ENCODE peak calls at places on chromosomes 7 and 10, in eight cellular contexts. One of them, this sample, is unnamed.

GRCh38 chr10:11245510-11245909 is 227.8 kb downstream of the CELF2 start:
- ATAC-seq in stimulated activated effector memory CD8-positive, alpha-beta T cell treated with anti-CD3 and anti-CD28 coated beads, Interleukin-12 subunit alpha, Interleukin-12 subunit beta, amount 100 ng/mL, for 72 hours: peak
- ATAC-seq in pancreas: no peak
- ATAC-seq in body of pancreas: no peak
- ATAC-seq in Panc1: no peak
- ATAC-seq in Right ventricle myocardium inferior: no peak
- ATAC-seq in natural killer cell: peak
- ATAC-seq in left cardiac atrium: no peak
- ATAC-seq in this sample: peak

GRCh38 chr7:118185163-118185860 is 1.3 kb downstream of the LSM8 start:
- ATAC-seq in stimulated activated effector memory CD8-positive, alpha-beta T cell treated with anti-CD3 and anti-CD28 coated beads, Interleukin-12 subunit alpha, Interleukin-12 subunit beta, amount 100 ng/mL, for 72 hours: no peak
- ATAC-seq in pancreas: no peak
- ATAC-seq in body of pancreas: no peak
- ATAC-seq in Panc1: no peak
- ATAC-seq in Right ventricle myocardium inferior: no peak
- ATAC-seq in natural killer cell: no peak
- ATAC-seq in left cardiac atrium: no peak
- ATAC-seq in this sample: no peak

GRCh38 chr7:8206950-8207349 is 55.0 kb downstream of the ICA1 start:
- ATAC-seq in stimulated activated effector memory CD8-positive, alpha-beta T cell treated with anti-CD3 and anti-CD28 coated beads, Interleukin-12 subunit alpha, Interleukin-12 subunit beta, amount 100 ng/mL, for 72 hours: no peak
- ATAC-seq in pancreas: no peak
- ATAC-seq in body of pancreas: no peak
- ATAC-seq in Panc1: no peak
- ATAC-seq in Right ventricle myocardium inferior: no peak
- ATAC-seq in natural killer cell: no peak
- ATAC-seq in left cardiac atrium: no peak
- ATAC-seq in this sample: no peak

GRCh38 chr10:77505431-77506334 is 131.9 kb downstream of the KCNMA1 start:
- ATAC-seq in stimulated activated effector memory CD8-positive, alpha-beta T cell treated with anti-CD3 and anti-CD28 coated beads, Interleukin-12 subunit alpha, Interleukin-12 subunit beta, amount 100 ng/mL, for 72 hours: peak
- ATAC-seq in pancreas: no peak
- ATAC-seq in body of pancreas: no peak
- ATAC-seq in Panc1: peak
- ATAC-seq in Right ventricle myocardium inferior: no peak
- ATAC-seq in natural killer cell: no peak
- ATAC-seq in left cardiac atrium: no peak
- ATAC-seq in this sample: no peak

GRCh38 chr7:76121044-76121443 is 73.1 kb downstream of the MDH2 start:
- ATAC-seq in stimulated activated effector memory CD8-positive, alpha-beta T cell treated with anti-CD3 and anti-CD28 coated beads, Interleukin-12 subunit alpha, Interleukin-12 subunit beta, amount 100 ng/mL, for 72 hours: no peak
- ATAC-seq in pancreas: no peak
- ATAC-seq in body of pancreas: no peak
- ATAC-seq in Panc1: no peak
- ATAC-seq in Right ventricle myocardium inferior: no peak
- ATAC-seq in natural killer cell: no peak
- ATAC-seq in left cardiac atrium: no peak
- ATAC-seq in this sample: no peak

GRCh38 chr10:31774928-31775668 is 153.5 kb downstream of the ARHGAP12 start:
- ATAC-seq in stimulated activated effector memory CD8-positive, alpha-beta T cell treated with anti-CD3 and anti-CD28 coated beads, Interleukin-12 subunit alpha, Interleukin-12 subunit beta, amount 100 ng/mL, for 72 hours: no peak
- ATAC-seq in pancreas: no peak
- ATAC-seq in body of pancreas: no peak
- ATAC-seq in Panc1: no peak
- ATAC-seq in Right ventricle myocardium inferior: no peak
- ATAC-seq in natural killer cell: no peak
- ATAC-seq in left cardiac atrium: no peak
- ATAC-seq in this sample: no peak

GRCh38 chr10:125848857-125849256 is 25.5 kb downstream of the BCCIP start:
- ATAC-seq in stimulated activated effector memory CD8-positive, alpha-beta T cell treated with anti-CD3 and anti-CD28 coated beads, Interleukin-12 subunit alpha, Interleukin-12 subunit beta, amount 100 ng/mL, for 72 hours: no peak
- ATAC-seq in pancreas: no peak
- ATAC-seq in body of pancreas: no peak
- ATAC-seq in Panc1: no peak
- ATAC-seq in Right ventricle myocardium inferior: no peak
- ATAC-seq in natural killer cell: no peak
- ATAC-seq in left cardiac atrium: no peak
- ATAC-seq in this sample: no peak

GRCh38 chr10:133325761-133326463 is 10.8 kb downstream of the CALY start:
- ATAC-seq in stimulated activated effector memory CD8-positive, alpha-beta T cell treated with anti-CD3 and anti-CD28 coated beads, Interleukin-12 subunit alpha, Interleukin-12 subunit beta, amount 100 ng/mL, for 72 hours: no peak
- ATAC-seq in pancreas: peak
- ATAC-seq in body of pancreas: no peak
- ATAC-seq in Panc1: peak
- ATAC-seq in Right ventricle myocardium inferior: no peak
- ATAC-seq in natural killer cell: peak
- ATAC-seq in left cardiac atrium: no peak
- ATAC-seq in this sample: peak

GRCh38 chr7:51295435-51296269 is 21.0 kb downstream of the COBL start:
- ATAC-seq in stimulated activated effector memory CD8-positive, alpha-beta T cell treated with anti-CD3 and anti-CD28 coated beads, Interleukin-12 subunit alpha, Interleukin-12 subunit beta, amount 100 ng/mL, for 72 hours: no peak
- ATAC-seq in pancreas: no peak
- ATAC-seq in body of pancreas: no peak
- ATAC-seq in Panc1: no peak
- ATAC-seq in Right ventricle myocardium inferior: peak
- ATAC-seq in natural killer cell: no peak
- ATAC-seq in left cardiac atrium: peak
- ATAC-seq in this sample: no peak

GRCh38 chr10:5040781-5041470 is 37.3 kb upstream of the AKR1C2 start:
- ATAC-seq in stimulated activated effector memory CD8-positive, alpha-beta T cell treated with anti-CD3 and anti-CD28 coated beads, Interleukin-12 subunit alpha, Interleukin-12 subunit beta, amount 100 ng/mL, for 72 hours: no peak
- ATAC-seq in pancreas: no peak
- ATAC-seq in body of pancreas: no peak
- ATAC-seq in Panc1: no peak
- ATAC-seq in Right ventricle myocardium inferior: no peak
- ATAC-seq in natural killer cell: no peak
- ATAC-seq in left cardiac atrium: no peak
- ATAC-seq in this sample: no peak

GRCh38 chr7:50826371-50827172 is 43.9 kb upstream of the GRB10 start:
- ATAC-seq in stimulated activated effector memory CD8-positive, alpha-beta T cell treated with anti-CD3 and anti-CD28 coated beads, Interleukin-12 subunit alpha, Interleukin-12 subunit beta, amount 100 ng/mL, for 72 hours: peak
- ATAC-seq in pancreas: no peak
- ATAC-seq in body of pancreas: no peak
- ATAC-seq in Panc1: peak
- ATAC-seq in Right ventricle myocardium inferior: no peak
- ATAC-seq in natural killer cell: peak
- ATAC-seq in left cardiac atrium: no peak
- ATAC-seq in this sample: no peak

GRCh38 chr7:123845823-123846216 is 851 bp downstream of the HYAL4 start:
- ATAC-seq in stimulated activated effector memory CD8-positive, alpha-beta T cell treated with anti-CD3 and anti-CD28 coated beads, Interleukin-12 subunit alpha, Interleukin-12 subunit beta, amount 100 ng/mL, for 72 hours: peak
- ATAC-seq in pancreas: no peak
- ATAC-seq in body of pancreas: no peak
- ATAC-seq in Panc1: no peak
- ATAC-seq in Right ventricle myocardium inferior: no peak
- ATAC-seq in natural killer cell: no peak
- ATAC-seq in left cardiac atrium: no peak
- ATAC-seq in this sample: peak

GRCh38 chr10:73589538-73590126 is 1.5 kb downstream of the USP54 start:
- ATAC-seq in stimulated activated effector memory CD8-positive, alpha-beta T cell treated with anti-CD3 and anti-CD28 coated beads, Interleukin-12 subunit alpha, Interleukin-12 subunit beta, amount 100 ng/mL, for 72 hours: no peak
- ATAC-seq in pancreas: no peak
- ATAC-seq in body of pancreas: no peak
- ATAC-seq in Panc1: no peak
- ATAC-seq in Right ventricle myocardium inferior: no peak
- ATAC-seq in natural killer cell: no peak
- ATAC-seq in left cardiac atrium: no peak
- ATAC-seq in this sample: no peak

GRCh38 chr10:49735161-49735560 is 27.0 kb downstream of the OGDHL start:
- ATAC-seq in stimulated activated effector memory CD8-positive, alpha-beta T cell treated with anti-CD3 and anti-CD28 coated beads, Interleukin-12 subunit alpha, Interleukin-12 subunit beta, amount 100 ng/mL, for 72 hours: no peak
- ATAC-seq in pancreas: no peak
- ATAC-seq in body of pancreas: no peak
- ATAC-seq in Panc1: no peak
- ATAC-seq in Right ventricle myocardium inferior: no peak
- ATAC-seq in natural killer cell: no peak
- ATAC-seq in left cardiac atrium: no peak
- ATAC-seq in this sample: no peak

GRCh38 chr10:17228081-17229015 is at the start of gene VIM:
- ATAC-seq in stimulated activated effector memory CD8-positive, alpha-beta T cell treated with anti-CD3 and anti-CD28 coated beads, Interleukin-12 subunit alpha, Interleukin-12 subunit beta, amount 100 ng/mL, for 72 hours: peak
- ATAC-seq in pancreas: peak
- ATAC-seq in body of pancreas: peak
- ATAC-seq in Panc1: peak
- ATAC-seq in Right ventricle myocardium inferior: peak
- ATAC-seq in natural killer cell: peak
- ATAC-seq in left cardiac atrium: peak
- ATAC-seq in this sample: peak

GRCh38 chr10:6204063-6204340 is 1.3 kb downstream of the PFKFB3 start:
- ATAC-seq in stimulated activated effector memory CD8-positive, alpha-beta T cell treated with anti-CD3 and anti-CD28 coated beads, Interleukin-12 subunit alpha, Interleukin-12 subunit beta, amount 100 ng/mL, for 72 hours: peak
- ATAC-seq in pancreas: no peak
- ATAC-seq in body of pancreas: no peak
- ATAC-seq in Panc1: peak
- ATAC-seq in Right ventricle myocardium inferior: no peak
- ATAC-seq in natural killer cell: no peak
- ATAC-seq in left cardiac atrium: no peak
- ATAC-seq in this sample: peak

GRCh38 chr7:16982640-16983103 is 100.9 kb upstream of the AGR3 start:
- ATAC-seq in stimulated activated effector memory CD8-positive, alpha-beta T cell treated with anti-CD3 and anti-CD28 coated beads, Interleukin-12 subunit alpha, Interleukin-12 subunit beta, amount 100 ng/mL, for 72 hours: no peak
- ATAC-seq in pancreas: peak
- ATAC-seq in body of pancreas: no peak
- ATAC-seq in Panc1: no peak
- ATAC-seq in Right ventricle myocardium inferior: no peak
- ATAC-seq in natural killer cell: peak
- ATAC-seq in left cardiac atrium: peak
- ATAC-seq in this sample: no peak

GRCh38 chr7:118087121-118087520 is 96.8 kb upstream of the LSM8 start:
- ATAC-seq in stimulated activated effector memory CD8-positive, alpha-beta T cell treated with anti-CD3 and anti-CD28 coated beads, Interleukin-12 subunit alpha, Interleukin-12 subunit beta, amount 100 ng/mL, for 72 hours: no peak
- ATAC-seq in pancreas: no peak
- ATAC-seq in body of pancreas: no peak
- ATAC-seq in Panc1: no peak
- ATAC-seq in Right ventricle myocardium inferior: no peak
- ATAC-seq in natural killer cell: no peak
- ATAC-seq in left cardiac atrium: no peak
- ATAC-seq in this sample: no peak

GRCh38 chr10:89915021-89915420 is 213.6 kb downstream of the KIF20B start:
- ATAC-seq in stimulated activated effector memory CD8-positive, alpha-beta T cell treated with anti-CD3 and anti-CD28 coated beads, Interleukin-12 subunit alpha, Interleukin-12 subunit beta, amount 100 ng/mL, for 72 hours: no peak
- ATAC-seq in pancreas: no peak
- ATAC-seq in body of pancreas: no peak
- ATAC-seq in Panc1: no peak
- ATAC-seq in Right ventricle myocardium inferior: no peak
- ATAC-seq in natural killer cell: no peak
- ATAC-seq in left cardiac atrium: no peak
- ATAC-seq in this sample: no peak

GRCh38 chr7:156578978-156579430 is 61.6 kb upstream of the RNF32 start:
- ATAC-seq in stimulated activated effector memory CD8-positive, alpha-beta T cell treated with anti-CD3 and anti-CD28 coated beads, Interleukin-12 subunit alpha, Interleukin-12 subunit beta, amount 100 ng/mL, for 72 hours: no peak
- ATAC-seq in pancreas: no peak
- ATAC-seq in body of pancreas: no peak
- ATAC-seq in Panc1: no peak
- ATAC-seq in Right ventricle myocardium inferior: no peak
- ATAC-seq in natural killer cell: no peak
- ATAC-seq in left cardiac atrium: no peak
- ATAC-seq in this sample: no peak

GRCh38 chr7:67413670-67414069 is 417.0 kb downstream of the TYW1 start:
- ATAC-seq in stimulated activated effector memory CD8-positive, alpha-beta T cell treated with anti-CD3 and anti-CD28 coated beads, Interleukin-12 subunit alpha, Interleukin-12 subunit beta, amount 100 ng/mL, for 72 hours: no peak
- ATAC-seq in pancreas: no peak
- ATAC-seq in body of pancreas: no peak
- ATAC-seq in Panc1: no peak
- ATAC-seq in Right ventricle myocardium inferior: no peak
- ATAC-seq in natural killer cell: no peak
- ATAC-seq in left cardiac atrium: no peak
- ATAC-seq in this sample: no peak

GRCh38 chr7:2757361-2757903 is 69.4 kb downstream of the AMZ1 start:
- ATAC-seq in stimulated activated effector memory CD8-positive, alpha-beta T cell treated with anti-CD3 and anti-CD28 coated beads, Interleukin-12 subunit alpha, Interleukin-12 subunit beta, amount 100 ng/mL, for 72 hours: peak
- ATAC-seq in pancreas: peak
- ATAC-seq in body of pancreas: no peak
- ATAC-seq in Panc1: peak
- ATAC-seq in Right ventricle myocardium inferior: no peak
- ATAC-seq in natural killer cell: no peak
- ATAC-seq in left cardiac atrium: peak
- ATAC-seq in this sample: no peak

GRCh38 chr10:109902992-109903947 is 20.0 kb downstream of the XPNPEP1 start:
- ATAC-seq in stimulated activated effector memory CD8-positive, alpha-beta T cell treated with anti-CD3 and anti-CD28 coated beads, Interleukin-12 subunit alpha, Interleukin-12 subunit beta, amount 100 ng/mL, for 72 hours: no peak
- ATAC-seq in pancreas: peak
- ATAC-seq in body of pancreas: peak
- ATAC-seq in Panc1: no peak
- ATAC-seq in Right ventricle myocardium inferior: no peak
- ATAC-seq in natural killer cell: peak
- ATAC-seq in left cardiac atrium: peak
- ATAC-seq in this sample: no peak

GRCh38 chr10:121428848-121429247 is 169.4 kb downstream of the FGFR2 start:
- ATAC-seq in stimulated activated effector memory CD8-positive, alpha-beta T cell treated with anti-CD3 and anti-CD28 coated beads, Interleukin-12 subunit alpha, Interleukin-12 subunit beta, amount 100 ng/mL, for 72 hours: no peak
- ATAC-seq in pancreas: no peak
- ATAC-seq in body of pancreas: no peak
- ATAC-seq in Panc1: no peak
- ATAC-seq in Right ventricle myocardium inferior: no peak
- ATAC-seq in natural killer cell: no peak
- ATAC-seq in left cardiac atrium: no peak
- ATAC-seq in this sample: no peak

GRCh38 chr7:135459076-135459475 is 50.8 kb downstream of the CNOT4 start:
- ATAC-seq in stimulated activated effector memory CD8-positive, alpha-beta T cell treated with anti-CD3 and anti-CD28 coated beads, Interleukin-12 subunit alpha, Interleukin-12 subunit beta, amount 100 ng/mL, for 72 hours: no peak
- ATAC-seq in pancreas: no peak
- ATAC-seq in body of pancreas: no peak
- ATAC-seq in Panc1: no peak
- ATAC-seq in Right ventricle myocardium inferior: no peak
- ATAC-seq in natural killer cell: no peak
- ATAC-seq in left cardiac atrium: no peak
- ATAC-seq in this sample: no peak

GRCh38 chr10:78407009-78407711 is 373.5 kb downstream of the RPS24 start:
- ATAC-seq in stimulated activated effector memory CD8-positive, alpha-beta T cell treated with anti-CD3 and anti-CD28 coated beads, Interleukin-12 subunit alpha, Interleukin-12 subunit beta, amount 100 ng/mL, for 72 hours: peak
- ATAC-seq in pancreas: peak
- ATAC-seq in body of pancreas: peak
- ATAC-seq in Panc1: peak
- ATAC-seq in Right ventricle myocardium inferior: peak
- ATAC-seq in natural killer cell: peak
- ATAC-seq in left cardiac atrium: peak
- ATAC-seq in this sample: peak